ENCODE peak calls at places on chromosomes 16 and 17, in five cellular contexts. One of them, this sample, is unnamed.

GRCh38 chr17:82881900-82882714 is 42.3 kb upstream of the ZNF750 start:
- DNase-seq in psoas muscle: peak
- DNase-seq in AG04450: no peak
- DNase-seq in GM06990: no peak
- DNase-seq in lower lobe of right lung: peak
- DNase-seq in this sample: no peak

GRCh38 chr16:66520406-66521194 is 29.3 kb downstream of the TK2 start:
- DNase-seq in AG04450: no peak
- DNase-seq in psoas muscle: no peak
- DNase-seq in lower lobe of right lung: peak
- DNase-seq in GM06990: no peak
- DNase-seq in this sample: no peak

GRCh38 chr17:49254066-49254465 is 23.5 kb upstream of the PHOSPHO1 start:
- DNase-seq in AG04450: no peak
- DNase-seq in lower lobe of right lung: no peak
- DNase-seq in psoas muscle: no peak
- DNase-seq in GM06990: no peak
- DNase-seq in this sample: no peak

GRCh38 chr16:70402916-70403659 is 35.8 kb downstream of the ST3GAL2 start:
- DNase-seq in psoas muscle: no peak
- DNase-seq in GM06990: no peak
- DNase-seq in AG04450: no peak
- DNase-seq in lower lobe of right lung: no peak
- DNase-seq in this sample: no peak

GRCh38 chr17:48335858-48336500 is 94.0 kb downstream of the SKAP1 start:
- DNase-seq in GM06990: no peak
- DNase-seq in AG04450: peak
- DNase-seq in lower lobe of right lung: no peak
- DNase-seq in psoas muscle: no peak
- DNase-seq in this sample: peak

GRCh38 chr17:29133146-29133713 is 47.0 kb downstream of the MYO18A start:
- DNase-seq in lower lobe of right lung: no peak
- DNase-seq in psoas muscle: peak
- DNase-seq in AG04450: no peak
- DNase-seq in GM06990: no peak
- DNase-seq in this sample: no peak

GRCh38 chr17:16486373-16487250 is 5.4 kb downstream of the LRRC75A start:
- DNase-seq in lower lobe of right lung: peak
- DNase-seq in psoas muscle: peak
- DNase-seq in AG04450: no peak
- DNase-seq in GM06990: no peak
- DNase-seq in this sample: peak

GRCh38 chr16:57567691-57568090 is 25.2 kb downstream of the ADGRG5 start:
- DNase-seq in AG04450: no peak
- DNase-seq in GM06990: no peak
- DNase-seq in lower lobe of right lung: no peak
- DNase-seq in psoas muscle: no peak
- DNase-seq in this sample: no peak

GRCh38 chr16:81380932-81381331 is 63.7 kb upstream of the CMIP start:
- DNase-seq in GM06990: no peak
- DNase-seq in psoas muscle: no peak
- DNase-seq in lower lobe of right lung: no peak
- DNase-seq in AG04450: no peak
- DNase-seq in this sample: no peak

GRCh38 chr16:17295948-17296347 is 174.8 kb downstream of the XYLT1 start:
- DNase-seq in psoas muscle: no peak
- DNase-seq in lower lobe of right lung: no peak
- DNase-seq in GM06990: no peak
- DNase-seq in AG04450: no peak
- DNase-seq in this sample: no peak

GRCh38 chr16:17296412-17296811 is 174.3 kb downstream of the XYLT1 start:
- DNase-seq in AG04450: no peak
- DNase-seq in GM06990: no peak
- DNase-seq in psoas muscle: peak
- DNase-seq in lower lobe of right lung: no peak
- DNase-seq in this sample: no peak

GRCh38 chr16:17294856-17295255 is 175.9 kb downstream of the XYLT1 start:
- DNase-seq in GM06990: no peak
- DNase-seq in AG04450: no peak
- DNase-seq in psoas muscle: no peak
- DNase-seq in lower lobe of right lung: no peak
- DNase-seq in this sample: no peak

GRCh38 chr16:17291289-17291688 is 179.5 kb downstream of the XYLT1 start:
- DNase-seq in AG04450: no peak
- DNase-seq in psoas muscle: no peak
- DNase-seq in GM06990: no peak
- DNase-seq in lower lobe of right lung: no peak
- DNase-seq in this sample: no peak

DNA sequence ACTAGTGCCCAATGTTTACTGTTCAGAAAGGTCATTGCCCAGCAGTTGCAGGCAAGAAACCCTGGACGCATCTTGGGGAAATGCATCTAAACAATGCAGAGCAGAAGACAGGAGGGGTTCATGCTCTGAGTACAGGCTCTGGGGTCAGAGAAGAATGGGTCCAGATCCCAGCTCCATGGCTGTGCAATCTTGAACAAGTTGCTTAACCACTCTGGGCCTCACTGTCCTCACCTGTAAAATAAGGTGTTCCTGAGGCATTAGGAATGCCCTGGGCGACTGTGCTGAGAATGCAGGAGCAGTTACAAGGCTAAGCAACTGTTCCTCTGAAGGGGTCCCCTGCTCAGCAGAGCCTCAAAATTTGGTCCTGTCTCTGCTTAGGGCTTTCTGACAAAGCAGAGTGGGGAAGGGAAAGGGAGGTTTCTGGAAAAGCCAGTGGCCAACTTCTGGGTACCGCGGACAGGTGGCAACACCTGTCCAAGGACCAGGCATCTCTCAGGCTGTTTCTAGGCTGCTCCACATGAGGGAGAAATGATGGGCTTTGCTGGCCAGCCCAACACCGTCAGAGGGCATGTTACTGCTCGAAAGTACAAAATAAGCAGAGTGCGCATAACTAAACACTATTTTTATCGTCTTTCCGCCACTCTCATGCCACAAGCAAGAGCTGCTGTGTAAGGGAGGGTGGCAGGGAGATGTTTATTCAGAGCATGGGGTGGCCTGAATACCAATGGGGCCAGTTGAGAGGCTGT is 176.8 kb downstream of the XYLT1 start:
- DNase-seq in psoas muscle: no peak
- DNase-seq in lower lobe of right lung: no peak
- DNase-seq in GM06990: no peak
- DNase-seq in AG04450: no peak
- DNase-seq in this sample: no peak
- TF ChIP-seq CTCF in psoas muscle: no peak
- TF ChIP-seq CTCF in lower lobe of right lung: no peak
- TF ChIP-seq CTCF in GM06990: no peak
- TF ChIP-seq CTCF in AG04450: no peak
- TF ChIP-seq CTCF in this sample: no peak

GRCh38 chr17:5667871-5668270 is 83.6 kb upstream of the NLRP1 start:
- DNase-seq in AG04450: no peak
- DNase-seq in GM06990: no peak
- DNase-seq in psoas muscle: no peak
- DNase-seq in lower lobe of right lung: no peak
- DNase-seq in this sample: no peak
- TF ChIP-seq CTCF in AG04450: no peak
- TF ChIP-seq CTCF in GM06990: peak
- TF ChIP-seq CTCF in psoas muscle: no peak
- TF ChIP-seq CTCF in lower lobe of right lung: peak
- TF ChIP-seq CTCF in this sample: no peak

DNA sequence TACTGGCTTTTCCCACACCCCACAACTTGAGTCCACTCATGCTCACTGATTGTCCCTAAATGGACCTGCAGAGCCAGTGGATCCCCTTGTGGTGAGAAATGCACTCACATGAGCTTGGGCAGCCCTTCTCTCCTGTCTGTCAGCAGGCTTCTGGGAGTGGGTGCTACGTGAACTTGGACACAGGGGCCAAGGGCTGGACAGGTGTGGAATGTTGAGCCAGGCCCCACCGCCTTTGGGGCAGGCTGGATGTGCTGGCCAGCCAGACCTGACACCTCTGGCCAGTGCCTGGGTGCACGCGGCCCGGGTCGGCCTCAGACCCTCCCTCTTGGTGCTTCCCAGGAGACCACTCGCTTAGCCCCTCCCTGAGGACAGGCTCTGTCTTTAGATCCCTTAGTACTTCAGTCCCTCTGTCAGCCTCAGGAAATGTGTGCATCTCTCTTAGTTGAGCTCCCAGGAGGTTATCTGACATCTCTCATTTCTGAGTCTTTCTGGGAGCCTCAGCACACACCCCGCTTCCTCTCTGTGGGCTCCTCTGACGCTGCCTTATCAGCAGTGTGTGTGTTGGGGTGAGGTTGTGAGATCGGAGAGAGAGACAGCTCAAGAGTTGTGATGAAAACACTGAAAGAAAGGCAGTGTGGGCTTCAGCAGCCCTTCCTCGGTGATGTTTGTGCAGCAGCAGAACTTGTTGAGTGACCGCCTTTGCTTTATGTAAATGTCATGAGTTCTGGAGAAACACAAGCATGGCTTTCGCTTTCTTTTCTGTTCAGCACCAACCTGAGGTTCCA is 117.0 kb downstream of the RAB11FIP4 start:
- DNase-seq in psoas muscle: no peak
- DNase-seq in AG04450: no peak
- DNase-seq in GM06990: peak
- DNase-seq in lower lobe of right lung: no peak
- DNase-seq in this sample: no peak
- TF ChIP-seq CTCF in psoas muscle: no peak
- TF ChIP-seq CTCF in AG04450: peak
- TF ChIP-seq CTCF in GM06990: peak
- TF ChIP-seq CTCF in lower lobe of right lung: peak
- TF ChIP-seq CTCF in this sample: no peak

GRCh38 chr16:12298285-12298684 is 321.8 kb downstream of the SNX29 start:
- DNase-seq in lower lobe of right lung: no peak
- DNase-seq in GM06990: no peak
- DNase-seq in psoas muscle: no peak
- DNase-seq in AG04450: no peak
- DNase-seq in this sample: no peak
- TF ChIP-seq CTCF in lower lobe of right lung: no peak
- TF ChIP-seq CTCF in GM06990: no peak
- TF ChIP-seq CTCF in psoas muscle: no peak
- TF ChIP-seq CTCF in AG04450: no peak
- TF ChIP-seq CTCF in this sample: no peak

DNA sequence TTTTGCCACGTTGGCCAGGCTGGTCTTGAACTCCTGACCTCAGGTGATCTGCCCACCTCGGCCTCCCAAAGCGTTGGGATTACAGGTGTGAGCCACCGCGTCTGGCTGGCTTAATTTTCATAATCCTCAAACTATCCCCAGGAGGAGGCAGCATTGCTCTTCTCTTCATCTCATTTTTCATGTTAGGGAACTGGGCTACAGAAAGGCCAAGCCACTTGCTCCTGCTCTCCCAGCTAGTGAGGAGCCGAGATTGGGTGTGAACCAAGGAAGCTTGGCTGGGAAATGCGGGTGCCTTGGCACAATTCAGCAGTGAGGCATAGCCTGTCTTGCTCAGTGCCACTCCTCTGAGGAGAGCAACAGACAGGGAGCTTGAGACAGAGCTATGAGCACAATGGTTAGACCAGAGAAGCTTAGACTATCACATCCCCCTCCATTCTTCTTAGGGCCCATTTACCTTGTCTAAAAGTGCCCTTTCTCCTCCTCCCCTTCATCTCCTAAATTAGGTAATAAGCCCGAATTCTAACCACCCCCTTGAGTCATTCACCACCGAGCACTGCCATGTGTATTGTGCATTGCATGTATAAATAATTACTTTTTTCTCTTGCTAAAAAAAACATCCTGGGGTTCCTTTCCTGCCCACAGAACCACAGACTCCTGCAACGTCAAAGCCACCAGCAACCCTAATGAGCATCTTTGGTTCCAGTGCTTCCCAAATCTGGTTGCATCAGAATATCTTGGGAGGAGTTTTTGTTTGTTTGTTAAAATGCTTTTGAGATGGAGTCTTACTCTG is 20.0 kb upstream of the KIF19 start:
- DNase-seq in lower lobe of right lung: no peak
- DNase-seq in GM06990: no peak
- DNase-seq in psoas muscle: no peak
- DNase-seq in AG04450: no peak
- DNase-seq in this sample: no peak
- TF ChIP-seq CTCF in lower lobe of right lung: no peak
- TF ChIP-seq CTCF in GM06990: no peak
- TF ChIP-seq CTCF in psoas muscle: no peak
- TF ChIP-seq CTCF in AG04450: no peak
- TF ChIP-seq CTCF in this sample: no peak

DNA sequence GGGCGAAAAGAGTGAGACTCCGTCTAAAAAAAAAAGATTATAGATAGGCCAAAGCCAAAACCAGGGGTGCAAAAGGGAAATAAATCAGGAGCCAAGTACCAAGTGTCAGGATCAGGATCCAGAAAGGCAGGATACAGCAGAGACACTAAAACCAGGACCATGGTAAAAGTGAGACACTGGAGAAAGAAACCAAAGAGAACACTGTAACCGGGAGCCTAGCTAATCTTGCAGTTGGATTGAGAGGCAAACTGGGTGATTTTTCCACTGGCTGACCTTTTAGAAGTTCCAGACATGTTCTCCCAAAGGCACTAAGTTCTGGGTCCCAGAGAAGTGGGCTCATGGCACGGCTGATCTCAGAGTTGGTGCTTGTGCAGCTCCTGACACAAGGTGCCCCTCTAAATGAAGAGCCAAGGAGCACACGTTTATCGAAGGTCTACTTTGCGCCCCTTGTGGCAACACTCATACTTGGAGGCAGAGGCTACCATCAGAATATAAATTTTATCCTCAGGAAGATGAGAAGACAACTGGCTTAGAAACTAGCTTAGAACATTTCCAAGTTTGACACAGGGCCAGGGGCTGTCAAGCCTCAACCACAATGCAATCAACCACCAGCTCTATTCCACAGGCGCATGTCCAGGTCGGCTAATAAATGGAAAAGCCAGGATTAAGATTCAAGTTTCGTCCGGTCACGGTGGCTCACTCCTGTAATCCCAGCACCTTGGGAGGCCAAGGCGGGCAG is 27.5 kb upstream of the HELZ start:
- DNase-seq in AG04450: no peak
- DNase-seq in GM06990: no peak
- DNase-seq in lower lobe of right lung: no peak
- DNase-seq in psoas muscle: no peak
- DNase-seq in this sample: no peak
- TF ChIP-seq CTCF in AG04450: peak
- TF ChIP-seq CTCF in GM06990: peak
- TF ChIP-seq CTCF in lower lobe of right lung: peak
- TF ChIP-seq CTCF in psoas muscle: no peak
- TF ChIP-seq CTCF in this sample: peak

DNA sequence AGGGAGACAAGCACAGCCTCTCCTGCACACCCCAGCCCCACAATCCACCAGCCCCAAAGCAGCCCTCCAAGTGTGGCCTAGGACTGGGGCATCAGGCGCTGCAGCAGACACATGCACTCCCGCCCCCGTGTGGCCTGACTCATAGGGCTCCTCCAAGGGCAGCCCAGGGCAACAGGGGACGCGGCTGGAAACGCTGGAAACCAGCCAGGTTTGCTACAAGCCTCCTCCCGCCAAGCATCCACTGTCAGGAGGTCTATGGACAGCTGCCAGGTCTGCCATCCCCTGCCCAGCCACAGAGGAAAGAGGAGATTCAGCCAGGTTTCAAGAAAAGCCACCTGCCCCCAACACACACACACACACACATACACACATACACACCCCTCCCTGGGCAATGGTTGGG is 25.8 kb downstream of the SRCIN1 start:
- DNase-seq in lower lobe of right lung: peak
- DNase-seq in AG04450: no peak
- DNase-seq in GM06990: no peak
- DNase-seq in psoas muscle: no peak
- DNase-seq in this sample: no peak
- TF ChIP-seq CTCF in lower lobe of right lung: no peak
- TF ChIP-seq CTCF in AG04450: peak
- TF ChIP-seq CTCF in GM06990: peak
- TF ChIP-seq CTCF in psoas muscle: no peak
- TF ChIP-seq CTCF in this sample: peak

GRCh38 chr17:1289695-1290094 is 10.2 kb downstream of the TRARG1 start:
- DNase-seq in AG04450: no peak
- DNase-seq in lower lobe of right lung: no peak
- DNase-seq in GM06990: no peak
- DNase-seq in psoas muscle: no peak
- DNase-seq in this sample: no peak
- TF ChIP-seq CTCF in AG04450: no peak
- TF ChIP-seq CTCF in lower lobe of right lung: no peak
- TF ChIP-seq CTCF in GM06990: no peak
- TF ChIP-seq CTCF in psoas muscle: no peak
- TF ChIP-seq CTCF in this sample: no peak